ENCODE peak calls at places on chromosomes 7 and 10, in nine cellular contexts. One of them, this sample, is unnamed.

GRCh38 chr10:112389147-112389822 is 15.4 kb downstream of the ACSL5 start:
- DNase-seq in lower leg skin: no peak
- DNase-seq in ovary: no peak
- DNase-seq in fibroblast of lung: peak
- DNase-seq in GM23338: no peak
- DNase-seq in heart right ventricle: peak
- DNase-seq in tibial artery: no peak
- DNase-seq in left ventricle myocardium inferior: no peak
- DNase-seq in lung: peak
- DNase-seq in this sample: peak

GRCh38 chr7:28984631-28985030 is 26.5 kb upstream of the TRIL start:
- DNase-seq in lower leg skin: no peak
- DNase-seq in ovary: no peak
- DNase-seq in fibroblast of lung: peak
- DNase-seq in GM23338: peak
- DNase-seq in heart right ventricle: no peak
- DNase-seq in tibial artery: peak
- DNase-seq in left ventricle myocardium inferior: peak
- DNase-seq in lung: peak
- DNase-seq in this sample: peak

GRCh38 chr7:130959743-130960207 is 225.8 kb upstream of the KLF14 start:
- DNase-seq in lower leg skin: no peak
- DNase-seq in ovary: no peak
- DNase-seq in fibroblast of lung: peak
- DNase-seq in GM23338: peak
- DNase-seq in heart right ventricle: no peak
- DNase-seq in tibial artery: no peak
- DNase-seq in left ventricle myocardium inferior: no peak
- DNase-seq in lung: no peak
- DNase-seq in this sample: no peak

GRCh38 chr7:94041529-94041928 is 37.4 kb upstream of the BET1 start:
- DNase-seq in lower leg skin: no peak
- DNase-seq in ovary: no peak
- DNase-seq in fibroblast of lung: peak
- DNase-seq in GM23338: no peak
- DNase-seq in heart right ventricle: no peak
- DNase-seq in tibial artery: no peak
- DNase-seq in left ventricle myocardium inferior: no peak
- DNase-seq in lung: no peak
- DNase-seq in this sample: no peak

GRCh38 chr10:132100556-132101349 is 35.0 kb downstream of the JAKMIP3 start:
- DNase-seq in lower leg skin: peak
- DNase-seq in ovary: no peak
- DNase-seq in fibroblast of lung: no peak
- DNase-seq in GM23338: no peak
- DNase-seq in heart right ventricle: no peak
- DNase-seq in tibial artery: no peak
- DNase-seq in left ventricle myocardium inferior: no peak
- DNase-seq in lung: peak
- DNase-seq in this sample: no peak

GRCh38 chr10:6200588-6201510 is 1.9 kb upstream of the PFKFB3 start:
- DNase-seq in lower leg skin: no peak
- DNase-seq in ovary: peak
- DNase-seq in fibroblast of lung: peak
- DNase-seq in GM23338: peak
- DNase-seq in heart right ventricle: peak
- DNase-seq in tibial artery: peak
- DNase-seq in left ventricle myocardium inferior: no peak
- DNase-seq in lung: no peak
- DNase-seq in this sample: peak

GRCh38 chr10:68598978-68599753 is 39.0 kb downstream of the TET1 start:
- DNase-seq in lower leg skin: peak
- DNase-seq in ovary: peak
- DNase-seq in fibroblast of lung: peak
- DNase-seq in GM23338: peak
- DNase-seq in heart right ventricle: peak
- DNase-seq in tibial artery: no peak
- DNase-seq in left ventricle myocardium inferior: peak
- DNase-seq in lung: no peak
- DNase-seq in this sample: peak

GRCh38 chr7:100629117-100629711 is 12.1 kb downstream of the TFR2 start:
- DNase-seq in lower leg skin: no peak
- DNase-seq in ovary: no peak
- DNase-seq in fibroblast of lung: no peak
- DNase-seq in GM23338: peak
- DNase-seq in heart right ventricle: no peak
- DNase-seq in tibial artery: no peak
- DNase-seq in left ventricle myocardium inferior: no peak
- DNase-seq in lung: no peak
- DNase-seq in this sample: no peak

GRCh38 chr10:132331956-132332749 is at the start of gene LRRC27:
- DNase-seq in lower leg skin: peak
- DNase-seq in ovary: peak
- DNase-seq in fibroblast of lung: peak
- DNase-seq in GM23338: peak
- DNase-seq in heart right ventricle: peak
- DNase-seq in tibial artery: peak
- DNase-seq in left ventricle myocardium inferior: peak
- DNase-seq in lung: peak
- DNase-seq in this sample: peak

GRCh38 chr7:12927635-12928434 is 240.4 kb downstream of the ARL4A start:
- DNase-seq in lower leg skin: no peak
- DNase-seq in ovary: no peak
- DNase-seq in fibroblast of lung: no peak
- DNase-seq in GM23338: no peak
- DNase-seq in heart right ventricle: no peak
- DNase-seq in tibial artery: no peak
- DNase-seq in left ventricle myocardium inferior: no peak
- DNase-seq in lung: no peak
- DNase-seq in this sample: no peak

GRCh38 chr10:112622786-112623185 is 175.8 kb downstream of the VTI1A start:
- DNase-seq in lower leg skin: no peak
- DNase-seq in ovary: no peak
- DNase-seq in fibroblast of lung: peak
- DNase-seq in GM23338: no peak
- DNase-seq in heart right ventricle: no peak
- DNase-seq in tibial artery: no peak
- DNase-seq in left ventricle myocardium inferior: no peak
- DNase-seq in lung: no peak
- DNase-seq in this sample: no peak

GRCh38 chr7:31028417-31028988 is 23.6 kb upstream of the ADCYAP1R1 start:
- DNase-seq in lower leg skin: no peak
- DNase-seq in ovary: no peak
- DNase-seq in fibroblast of lung: no peak
- DNase-seq in GM23338: no peak
- DNase-seq in heart right ventricle: no peak
- DNase-seq in tibial artery: no peak
- DNase-seq in left ventricle myocardium inferior: no peak
- DNase-seq in lung: no peak
- DNase-seq in this sample: no peak

GRCh38 chr7:48083114-48083830 is 5.8 kb upstream of the UPP1 start:
- DNase-seq in lower leg skin: no peak
- DNase-seq in ovary: no peak
- DNase-seq in fibroblast of lung: peak
- DNase-seq in GM23338: no peak
- DNase-seq in heart right ventricle: no peak
- DNase-seq in tibial artery: no peak
- DNase-seq in left ventricle myocardium inferior: no peak
- DNase-seq in lung: no peak
- DNase-seq in this sample: no peak

GRCh38 chr7:36633377-36633776 is 90.9 kb downstream of the AOAH start:
- DNase-seq in lower leg skin: no peak
- DNase-seq in ovary: no peak
- DNase-seq in fibroblast of lung: no peak
- DNase-seq in GM23338: peak
- DNase-seq in heart right ventricle: no peak
- DNase-seq in tibial artery: no peak
- DNase-seq in left ventricle myocardium inferior: no peak
- DNase-seq in lung: no peak
- DNase-seq in this sample: peak

GRCh38 chr7:78063758-78064157 is 265.2 kb downstream of the PHTF2 start:
- DNase-seq in lower leg skin: no peak
- DNase-seq in ovary: no peak
- DNase-seq in fibroblast of lung: peak
- DNase-seq in GM23338: no peak
- DNase-seq in heart right ventricle: no peak
- DNase-seq in tibial artery: no peak
- DNase-seq in left ventricle myocardium inferior: no peak
- DNase-seq in lung: no peak
- DNase-seq in this sample: no peak

GRCh38 chr10:72875250-72876055 is 18.1 kb upstream of the OIT3 start:
- DNase-seq in lower leg skin: no peak
- DNase-seq in ovary: no peak
- DNase-seq in fibroblast of lung: peak
- DNase-seq in GM23338: peak
- DNase-seq in heart right ventricle: no peak
- DNase-seq in tibial artery: no peak
- DNase-seq in left ventricle myocardium inferior: no peak
- DNase-seq in lung: no peak
- DNase-seq in this sample: no peak

GRCh38 chr10:104056619-104057273 is 28.9 kb downstream of the COL17A1 start:
- DNase-seq in lower leg skin: peak
- DNase-seq in ovary: no peak
- DNase-seq in fibroblast of lung: no peak
- DNase-seq in GM23338: peak
- DNase-seq in heart right ventricle: no peak
- DNase-seq in tibial artery: no peak
- DNase-seq in left ventricle myocardium inferior: no peak
- DNase-seq in lung: no peak
- DNase-seq in this sample: no peak
- TF ChIP-seq CTCF in lower leg skin: no peak
- TF ChIP-seq CTCF in ovary: no peak
- TF ChIP-seq CTCF in fibroblast of lung: no peak
- TF ChIP-seq CTCF in GM23338: peak
- TF ChIP-seq CTCF in heart right ventricle: no peak
- TF ChIP-seq CTCF in tibial artery: no peak
- TF ChIP-seq CTCF in left ventricle myocardium inferior: no peak
- TF ChIP-seq CTCF in lung: no peak
- TF ChIP-seq CTCF in this sample: no peak

DNA sequence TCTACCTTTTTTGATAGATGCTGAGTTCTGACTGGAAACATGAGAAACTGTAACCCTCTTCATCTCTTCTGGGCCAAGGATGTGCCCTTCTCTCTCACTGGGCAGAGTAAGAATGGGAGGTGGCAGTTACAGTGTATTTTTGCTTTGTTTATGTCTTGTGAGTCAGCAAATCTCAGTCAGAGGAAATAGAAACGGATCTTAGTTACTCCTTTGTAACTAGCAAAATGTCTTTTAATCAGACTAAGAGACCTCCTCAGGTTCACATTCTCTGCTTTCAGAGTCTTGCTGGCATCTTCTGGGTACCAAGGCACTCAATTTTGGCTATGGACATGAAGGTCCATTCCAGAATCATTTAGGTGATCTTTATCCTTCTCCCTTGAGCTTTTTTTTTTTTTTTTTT is 70.9 kb downstream of the HHEX start:
- DNase-seq in lower leg skin: no peak
- DNase-seq in ovary: no peak
- DNase-seq in fibroblast of lung: peak
- DNase-seq in GM23338: no peak
- DNase-seq in heart right ventricle: no peak
- DNase-seq in tibial artery: no peak
- DNase-seq in left ventricle myocardium inferior: no peak
- DNase-seq in lung: no peak
- DNase-seq in this sample: no peak
- TF ChIP-seq CTCF in lower leg skin: no peak
- TF ChIP-seq CTCF in ovary: no peak
- TF ChIP-seq CTCF in fibroblast of lung: no peak
- TF ChIP-seq CTCF in GM23338: no peak
- TF ChIP-seq CTCF in heart right ventricle: no peak
- TF ChIP-seq CTCF in tibial artery: no peak
- TF ChIP-seq CTCF in left ventricle myocardium inferior: no peak
- TF ChIP-seq CTCF in lung: no peak
- TF ChIP-seq CTCF in this sample: no peak

GRCh38 chr10:32056136-32057040 is at the start of gene KIF5B:
- DNase-seq in lower leg skin: peak
- DNase-seq in ovary: peak
- DNase-seq in fibroblast of lung: peak
- DNase-seq in GM23338: peak
- DNase-seq in heart right ventricle: peak
- DNase-seq in tibial artery: peak
- DNase-seq in left ventricle myocardium inferior: peak
- DNase-seq in lung: peak
- DNase-seq in this sample: peak

GRCh38 chr10:32057041-32057372 is 782 bp upstream of the KIF5B start:
- DNase-seq in lower leg skin: no peak
- DNase-seq in ovary: no peak
- DNase-seq in fibroblast of lung: no peak
- DNase-seq in GM23338: peak
- DNase-seq in heart right ventricle: no peak
- DNase-seq in tibial artery: no peak
- DNase-seq in left ventricle myocardium inferior: no peak
- DNase-seq in lung: no peak
- DNase-seq in this sample: no peak

GRCh38 chr10:32059472-32059871 is 3.2 kb upstream of the KIF5B start:
- DNase-seq in lower leg skin: no peak
- DNase-seq in ovary: no peak
- DNase-seq in fibroblast of lung: no peak
- DNase-seq in GM23338: no peak
- DNase-seq in heart right ventricle: no peak
- DNase-seq in tibial artery: no peak
- DNase-seq in left ventricle myocardium inferior: no peak
- DNase-seq in lung: no peak
- DNase-seq in this sample: no peak

GRCh38 chr10:32054087-32054486 is 2.1 kb downstream of the KIF5B start:
- DNase-seq in lower leg skin: no peak
- DNase-seq in ovary: no peak
- DNase-seq in fibroblast of lung: peak
- DNase-seq in GM23338: peak
- DNase-seq in heart right ventricle: no peak
- DNase-seq in tibial artery: no peak
- DNase-seq in left ventricle myocardium inferior: no peak
- DNase-seq in lung: no peak
- DNase-seq in this sample: no peak

GRCh38 chr10:32055478-32056135 is 618 bp downstream of the KIF5B start:
- DNase-seq in lower leg skin: peak
- DNase-seq in ovary: peak
- DNase-seq in fibroblast of lung: peak
- DNase-seq in GM23338: peak
- DNase-seq in heart right ventricle: peak
- DNase-seq in tibial artery: peak
- DNase-seq in left ventricle myocardium inferior: peak
- DNase-seq in lung: peak
- DNase-seq in this sample: peak
- TF ChIP-seq CTCF in lower leg skin: no peak
- TF ChIP-seq CTCF in ovary: no peak
- TF ChIP-seq CTCF in fibroblast of lung: peak
- TF ChIP-seq CTCF in GM23338: no peak
- TF ChIP-seq CTCF in heart right ventricle: no peak
- TF ChIP-seq CTCF in tibial artery: peak
- TF ChIP-seq CTCF in left ventricle myocardium inferior: peak
- TF ChIP-seq CTCF in lung: no peak
- TF ChIP-seq CTCF in this sample: peak

DNA sequence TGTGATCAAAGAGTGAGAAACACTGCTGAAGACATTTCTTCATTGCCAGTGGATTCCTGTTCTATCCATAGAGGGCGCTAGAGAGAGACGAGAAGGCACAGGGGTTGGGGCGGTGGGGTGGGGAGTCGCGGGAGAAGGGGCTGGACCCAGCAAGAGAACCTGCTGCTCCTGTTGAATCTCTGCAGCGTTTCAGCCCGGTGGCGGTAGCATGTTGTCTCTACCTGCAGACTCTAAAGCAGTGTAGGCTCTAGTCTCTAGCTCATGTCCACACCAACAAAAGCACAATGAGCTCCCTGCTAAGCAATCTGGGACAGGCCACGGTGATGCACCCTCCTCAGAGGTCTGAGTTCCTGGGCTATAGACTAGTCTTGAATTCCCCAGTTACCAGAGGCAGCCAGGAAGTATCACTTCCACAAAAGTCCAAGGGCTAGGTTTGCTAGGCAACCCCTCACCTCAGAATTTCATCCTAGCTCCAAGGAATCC is 167.7 kb downstream of the DGKB start:
- DNase-seq in lower leg skin: no peak
- DNase-seq in ovary: no peak
- DNase-seq in fibroblast of lung: no peak
- DNase-seq in GM23338: peak
- DNase-seq in heart right ventricle: no peak
- DNase-seq in tibial artery: no peak
- DNase-seq in left ventricle myocardium inferior: no peak
- DNase-seq in lung: no peak
- DNase-seq in this sample: peak
- TF ChIP-seq CTCF in lower leg skin: no peak
- TF ChIP-seq CTCF in ovary: no peak
- TF ChIP-seq CTCF in fibroblast of lung: no peak
- TF ChIP-seq CTCF in GM23338: peak
- TF ChIP-seq CTCF in heart right ventricle: no peak
- TF ChIP-seq CTCF in tibial artery: no peak
- TF ChIP-seq CTCF in left ventricle myocardium inferior: peak
- TF ChIP-seq CTCF in lung: no peak
- TF ChIP-seq CTCF in this sample: no peak

This sample was measured in thyroid gland.